ENCODE peak calls at places on chromosomes 7 and 10, in four cellular contexts. N is AG04450, X is GM23338, R is PC-9. M is an unnamed sample.

GRCh38 chr7:75987026-75987804 is 7.2 kb downstream of the TMEM120A start:
- DNase-seq in R (no peak), N (no peak), X (no peak), M (no peak)

GRCh38 chr7:79046061-79046460 is 407.4 kb downstream of the MAGI2 start:
- DNase-seq in R (no peak), N (no peak), X (no peak), M (no peak)

GRCh38 chr7:25075459-25075858 is 49.6 kb downstream of the CYCS start:
- DNase-seq in R (no peak), N (no peak), X (no peak), M (no peak)

GRCh38 chr10:101858723-101859500 is 15.3 kb upstream of the KCNIP2 start:
- DNase-seq in R (no peak), X (no peak), N (no peak), M (no peak)

GRCh38 chr10:63157845-63158624 is 24.9 kb downstream of the NRBF2 start:
- DNase-seq in R (peak; percentile 76), N (peak; percentile 86), X (peak; percentile 96), M (peak; percentile 54)

GRCh38 chr10:114017266-114017665 is 26.4 kb upstream of the ADRB1 start:
- DNase-seq in R (no peak), X (no peak), N (no peak), M (no peak)

GRCh38 chr7:1192171-1192676 is 32.2 kb upstream of the ZFAND2A start:
- DNase-seq in N (peak; percentile 76), R (peak; percentile 71), X (no peak), M (no peak)

GRCh38 chr7:39341083-39341482 is 225.1 kb upstream of the YAE1 start:
- DNase-seq in R (no peak), N (no peak), X (no peak), M (no peak)

GRCh38 chr10:59012839-59013238 is 163.6 kb upstream of the PHYHIPL start:
- DNase-seq in R (no peak), X (no peak), N (no peak), M (no peak)

GRCh38 chr10:47366056-47366631 is 17.9 kb downstream of the ZNF488 start:
- DNase-seq in R (no peak), N (no peak), X (no peak), M (no peak)

GRCh38 chr7:96663457-96663856 is 46.2 kb downstream of the SEM1 start:
- DNase-seq in R (no peak), X (no peak), N (no peak), M (no peak)

GRCh38 chr10:59678884-59679301 is 30.8 kb downstream of the SLC16A9 start:
- DNase-seq in X (no peak), N (no peak), R (peak; percentile 86), M (peak; percentile 6)

GRCh38 chr7:129865932-129866214 is 86.9 kb downstream of the UBE2H start:
- DNase-seq in R (no peak), X (no peak), N (no peak), M (no peak)

GRCh38 chr10:74122060-74122459 is 28.6 kb downstream of the AP3M1 start:
- DNase-seq in R (no peak), N (no peak), X (no peak), M (no peak)

GRCh38 chr10:102550636-102551210 is 47.0 kb downstream of the SUFU start:
- DNase-seq in X (no peak), N (no peak), R (no peak), M (no peak)

GRCh38 chr7:3260425-3260762 is 40.7 kb upstream of the SDK1 start:
- DNase-seq in R (no peak), N (no peak), X (no peak), M (no peak)

GRCh38 chr10:59894114-59894513 is 12.2 kb downstream of the CCDC6 start:
- DNase-seq in N (peak; percentile 78), X (no peak), R (peak; percentile 67), M (no peak)

GRCh38 chr7:317643-318405 is 27.9 kb downstream of the FOXL3 start:
- DNase-seq in R (no peak), X (no peak), N (no peak), M (no peak)

DNA sequence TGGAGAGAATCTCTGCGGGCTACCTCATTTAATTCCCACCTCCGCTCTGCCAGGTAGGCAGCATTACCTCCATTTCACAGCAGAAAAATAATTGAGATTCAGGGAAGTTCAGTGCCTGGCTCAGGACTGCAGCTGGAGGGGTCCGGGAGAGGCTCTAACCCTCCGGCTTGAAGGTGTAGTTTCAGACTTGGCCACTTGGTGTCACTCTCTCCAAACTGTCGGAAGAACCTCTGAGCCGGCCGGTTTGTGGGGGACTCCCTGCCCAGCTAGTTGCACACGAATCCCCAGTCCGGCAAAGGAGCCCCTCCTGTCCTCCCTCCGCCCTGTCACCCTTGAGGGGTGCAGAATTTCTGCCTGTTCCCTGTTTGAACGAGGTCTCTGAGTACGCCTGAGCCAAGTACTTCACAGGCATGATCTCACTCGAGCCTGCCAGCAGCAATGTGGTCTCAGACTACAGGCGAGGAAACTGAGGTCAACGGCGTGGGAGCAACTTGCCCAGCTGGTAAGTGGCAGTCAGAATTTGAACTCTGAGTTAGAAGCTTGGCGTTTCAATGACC is 144.7 kb upstream of the ZNF716 start:
- DNase-seq in R (no peak), X (peak; percentile 0), N (no peak), M (no peak)
- TF ChIP-seq CTCF in R (peak; percentile 72), X (peak; percentile 4), N (no peak), M (peak; percentile 18)

DNA sequence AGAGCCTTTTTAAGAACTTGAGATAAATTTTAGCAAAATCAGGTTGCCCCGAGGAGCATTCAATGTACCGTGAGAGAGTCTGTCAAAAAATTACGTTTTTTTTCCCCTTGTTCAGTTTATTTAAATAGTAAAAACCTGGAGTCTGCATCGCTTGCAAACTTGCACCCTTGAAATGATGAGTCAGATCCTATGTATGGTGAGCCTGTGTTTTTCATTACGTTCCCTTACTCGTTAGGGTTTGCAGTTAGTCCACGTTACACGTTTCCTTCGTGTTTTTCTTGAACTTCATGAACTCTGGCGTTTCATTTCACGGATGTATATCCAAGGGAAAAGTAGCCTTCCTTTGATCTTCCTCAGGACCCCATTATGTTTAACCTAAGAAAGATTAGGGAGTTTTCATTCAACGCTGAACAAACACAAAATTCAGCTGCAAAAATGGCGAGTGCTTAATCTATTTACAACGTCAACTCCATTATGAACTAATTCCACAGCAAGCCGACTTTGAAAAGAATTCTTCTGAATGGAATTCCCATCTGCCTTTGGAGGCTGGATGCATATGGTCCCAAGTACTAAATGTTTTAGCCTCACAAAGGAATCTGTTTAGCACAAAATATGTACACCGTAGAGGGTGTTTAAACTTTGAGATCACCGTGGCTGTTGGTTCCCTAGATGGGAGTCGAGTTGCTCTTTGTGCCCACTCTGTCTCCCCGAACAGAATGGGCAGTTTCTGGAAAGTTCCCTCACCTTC is 182.4 kb downstream of the MYOF start:
- DNase-seq in R (no peak), X (peak; percentile 38), N (peak; percentile 26), M (no peak)
- H3K4me3 ChIP-seq in R (no peak overlapping the region), X (no peak overlapping the region), N (no peak overlapping the region), M (no peak overlapping the region)

GRCh38 chr10:24418532-24418931 is 209.6 kb downstream of the KIAA1217 start:
- DNase-seq in X (peak; percentile 24), R (no peak), N (no peak), M (no peak)
- TF ChIP-seq CTCF in X (no peak), R (no peak), N (peak; percentile 38), M (peak; percentile 49)

GRCh38 chr7:23893942-23894890 is 184.2 kb downstream of the STK31 start:
- DNase-seq in N (no peak), X (no peak), R (no peak), M (no peak)
- H3K4me3 ChIP-seq in N (no peak overlapping the region), X (no peak overlapping the region), R (no peak overlapping the region), M (no peak overlapping the region)

DNA sequence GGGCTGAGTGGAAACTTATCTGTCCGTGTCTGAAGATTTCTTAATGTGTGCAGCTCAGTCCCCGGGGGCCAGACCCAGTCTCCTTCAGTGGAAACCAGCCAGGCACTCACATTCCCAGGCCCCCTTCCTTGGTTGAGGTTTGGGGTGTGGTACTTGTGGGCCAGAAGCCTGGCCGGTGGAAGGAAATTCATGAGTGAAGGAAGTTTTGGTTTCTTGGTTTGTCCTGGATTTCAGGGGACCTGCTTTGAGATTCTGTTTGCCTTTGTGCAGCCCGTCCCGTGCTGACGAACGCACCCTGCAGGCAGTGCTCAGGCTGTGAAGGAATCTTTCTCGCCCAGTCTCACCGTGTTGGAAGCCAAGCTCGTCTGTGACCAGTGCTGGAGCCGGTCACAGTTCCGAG is 2.9 kb downstream of the INPP5A start:
- DNase-seq in N (no peak), R (no peak), X (peak; percentile 38), M (no peak)
- TF ChIP-seq CTCF in N (peak; percentile 38), R (no peak), X (peak; percentile 35), M (no peak)

DNA sequence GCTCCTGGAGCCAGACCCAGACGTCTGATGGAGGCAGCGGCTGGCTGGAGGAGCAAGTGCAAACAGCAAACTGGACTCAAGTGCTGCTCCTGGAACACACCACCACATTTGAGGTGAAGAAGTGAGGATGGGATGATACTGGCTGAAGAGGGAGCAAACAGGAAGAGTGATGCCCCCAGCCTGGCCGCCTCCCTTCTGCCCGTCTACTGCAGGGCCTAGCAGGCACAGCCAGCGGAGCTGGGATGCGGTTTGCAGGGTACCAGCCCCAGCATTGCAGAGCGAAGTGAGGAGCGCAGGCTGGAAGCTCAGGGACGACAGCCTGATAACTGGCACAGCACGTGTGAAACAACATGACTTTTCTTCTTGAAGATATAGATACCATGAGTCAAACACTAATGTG is 111.8 kb upstream of the ZNF32 start:
- DNase-seq in N (no peak), R (no peak), X (no peak), M (no peak)
- H3K4me3 ChIP-seq in N (no peak overlapping the region), R (no peak overlapping the region), X (no peak overlapping the region), M (no peak overlapping the region)

M was measured in epithelial cell of proximal tubule.